ENCODE peak calls at places on chromosomes 16 and 17, in nine cellular contexts. X, A, K, M, Z, C, J, E and Q are unnamed samples.

GRCh38 chr16:81755915-81756644 is 23.0 kb upstream of the PLCG2 start:
- DNase-seq in C (no peak), E (no peak), M (no peak), K (no peak), J (no peak), Z (no peak), X (no peak), A (no peak), Q (peak; percentile 47)

GRCh38 chr16:144797-145252 is 6.4 kb upstream of the NPRL3 start:
- DNase-seq in M (no peak), A (no peak), J (no peak), X (no peak), C (no peak), Z (no peak), K (no peak), E (no peak), Q (no peak)

GRCh38 chr17:12953126-12953525 is 64.7 kb downstream of the ELAC2 start:
- DNase-seq in X (no peak), C (no peak), K (no peak), Z (no peak), M (no peak), E (no peak), J (no peak), A (no peak), Q (no peak)

GRCh38 chr16:72434159-72434558 is 262.2 kb upstream of the PMFBP1 start:
- DNase-seq in A (no peak), K (no peak), X (peak; percentile 17), M (no peak), C (no peak), E (no peak), Z (no peak), J (no peak), Q (peak; percentile 7)

GRCh38 chr16:51357839-51358238 is 206.8 kb upstream of the SALL1 start:
- DNase-seq in Z (no peak), A (no peak), M (no peak), X (no peak), C (no peak), E (no peak), K (no peak), J (no peak), Q (no peak)

GRCh38 chr16:46884513-46885293 is 541 bp downstream of the GPT2 start:
- DNase-seq in E (peak; percentile 48), X (no peak), C (peak; percentile 46), J (no peak), K (no peak), M (no peak), Z (peak; percentile 30), A (no peak), Q (no peak)

GRCh38 chr16:59758848-59759247 is 1024.7 kb upstream of the GOT2 start:
- DNase-seq in Z (no peak), J (no peak), C (no peak), E (no peak), M (no peak), A (no peak), K (no peak), X (peak; percentile 2), Q (no peak)

GRCh38 chr16:78871241-78871640 is 729.3 kb downstream of the MAF start:
- DNase-seq in M (no peak), E (no peak), K (no peak), J (no peak), X (no peak), C (no peak), Z (no peak), A (no peak), Q (no peak)

GRCh38 chr16:75703341-75703740 is 2.1 kb upstream of the DUXB start:
- DNase-seq in K (no peak), C (no peak), J (no peak), X (peak; percentile 4), M (no peak), E (no peak), A (no peak), Z (no peak), Q (no peak)

GRCh38 chr17:49104511-49105074 is 28.0 kb upstream of the B4GALNT2 start:
- DNase-seq in K (no peak), J (no peak), C (no peak), X (peak; percentile 75), A (no peak), M (no peak), Z (no peak), E (no peak), Q (no peak)

GRCh38 chr17:81113158-81113724 is 52.1 kb upstream of the PVALEF start:
- DNase-seq in Z (no peak), X (no peak), K (no peak), C (no peak), E (no peak), A (no peak), M (no peak), J (no peak), Q (no peak)

GRCh38 chr17:75843577-75844529 is at the start of gene UNC13D:
- DNase-seq in J (peak; percentile 58), X (no peak), Z (peak; percentile 72), C (no peak), A (no peak), E (peak; percentile 78), K (no peak), M (peak; percentile 62), Q (no peak)

GRCh38 chr17:40827746-40828453 is 5.5 kb upstream of the KRT10 start:
- DNase-seq in A (no peak), J (no peak), Z (no peak), K (no peak), E (no peak), M (no peak), C (no peak), X (no peak), Q (no peak)